ENCODE peak calls at places on chromosomes 11 and 22, in eight cellular contexts. One of them, this sample, is unnamed.

GRCh38 chr22:26983311-26983710 is 325.9 kb downstream of the MIAT start:
- DNase-seq in Caco-2: no peak
- DNase-seq in uterus: no peak
- DNase-seq in pancreas: no peak
- DNase-seq in IMR-90: no peak
- DNase-seq in SK-N-SH: no peak
- DNase-seq in AG04450: no peak
- DNase-seq in cardiac fibroblast: no peak
- DNase-seq in this sample: no peak

GRCh38 chr11:106001304-106002012 is 20.6 kb downstream of the MSANTD4 start:
- DNase-seq in pancreas: no peak
- DNase-seq in SK-N-SH: no peak
- DNase-seq in uterus: no peak
- DNase-seq in IMR-90: peak
- DNase-seq in AG04450: no peak
- DNase-seq in cardiac fibroblast: peak
- DNase-seq in Caco-2: no peak
- DNase-seq in this sample: no peak

GRCh38 chr11:2812371-2812991 is 73.1 kb downstream of the CDKN1C start:
- DNase-seq in IMR-90: no peak
- DNase-seq in cardiac fibroblast: no peak
- DNase-seq in Caco-2: no peak
- DNase-seq in uterus: peak
- DNase-seq in SK-N-SH: no peak
- DNase-seq in pancreas: peak
- DNase-seq in AG04450: no peak
- DNase-seq in this sample: no peak

GRCh38 chr22:44316393-44317162 is 3.8 kb upstream of the SHISAL1 start:
- DNase-seq in pancreas: no peak
- DNase-seq in Caco-2: no peak
- DNase-seq in AG04450: no peak
- DNase-seq in IMR-90: no peak
- DNase-seq in SK-N-SH: no peak
- DNase-seq in uterus: no peak
- DNase-seq in cardiac fibroblast: no peak
- DNase-seq in this sample: no peak

GRCh38 chr11:58928082-58928574 is 11.2 kb upstream of the GLYATL1 start:
- DNase-seq in SK-N-SH: no peak
- DNase-seq in Caco-2: no peak
- DNase-seq in IMR-90: peak
- DNase-seq in cardiac fibroblast: no peak
- DNase-seq in AG04450: no peak
- DNase-seq in pancreas: no peak
- DNase-seq in uterus: no peak
- DNase-seq in this sample: no peak

GRCh38 chr11:12110201-12110713 is at the start of gene MICAL2:
- DNase-seq in IMR-90: peak
- DNase-seq in SK-N-SH: peak
- DNase-seq in AG04450: peak
- DNase-seq in Caco-2: peak
- DNase-seq in pancreas: peak
- DNase-seq in cardiac fibroblast: peak
- DNase-seq in uterus: peak
- DNase-seq in this sample: peak

GRCh38 chr11:69559181-69559580 is 77.7 kb downstream of the LINC01488 start:
- DNase-seq in cardiac fibroblast: no peak
- DNase-seq in uterus: no peak
- DNase-seq in SK-N-SH: no peak
- DNase-seq in IMR-90: no peak
- DNase-seq in pancreas: no peak
- DNase-seq in AG04450: no peak
- DNase-seq in Caco-2: no peak
- DNase-seq in this sample: no peak

GRCh38 chr11:126152586-126152985 is 58.9 kb downstream of the RPUSD4 start:
- DNase-seq in pancreas: no peak
- DNase-seq in cardiac fibroblast: no peak
- DNase-seq in uterus: no peak
- DNase-seq in IMR-90: no peak
- DNase-seq in Caco-2: no peak
- DNase-seq in SK-N-SH: no peak
- DNase-seq in AG04450: no peak
- DNase-seq in this sample: no peak

GRCh38 chr11:121555172-121555571 is 102.4 kb upstream of the SORL1-AS1 start:
- DNase-seq in AG04450: no peak
- DNase-seq in uterus: no peak
- DNase-seq in pancreas: no peak
- DNase-seq in IMR-90: no peak
- DNase-seq in Caco-2: no peak
- DNase-seq in SK-N-SH: peak
- DNase-seq in cardiac fibroblast: no peak
- DNase-seq in this sample: no peak

GRCh38 chr11:120180571-120181445 is 30.0 kb upstream of the OAF start:
- DNase-seq in IMR-90: peak
- DNase-seq in pancreas: no peak
- DNase-seq in SK-N-SH: no peak
- DNase-seq in cardiac fibroblast: peak
- DNase-seq in Caco-2: no peak
- DNase-seq in AG04450: no peak
- DNase-seq in uterus: peak
- DNase-seq in this sample: no peak

GRCh38 chr22:44738347-44738715 is 14.0 kb upstream of the ARHGAP8 start:
- DNase-seq in pancreas: no peak
- DNase-seq in AG04450: no peak
- DNase-seq in uterus: no peak
- DNase-seq in SK-N-SH: no peak
- DNase-seq in IMR-90: peak
- DNase-seq in Caco-2: peak
- DNase-seq in cardiac fibroblast: no peak
- DNase-seq in this sample: no peak

GRCh38 chr11:134644489-134645456 is 232.7 kb upstream of the B3GAT1 start:
- DNase-seq in pancreas: no peak
- DNase-seq in IMR-90: no peak
- DNase-seq in Caco-2: no peak
- DNase-seq in uterus: no peak
- DNase-seq in cardiac fibroblast: no peak
- DNase-seq in SK-N-SH: no peak
- DNase-seq in AG04450: no peak
- DNase-seq in this sample: no peak

GRCh38 chr22:49960967-49961600 is 512 bp downstream of the PIM3 start:
- DNase-seq in cardiac fibroblast: peak
- DNase-seq in uterus: peak
- DNase-seq in Caco-2: peak
- DNase-seq in IMR-90: no peak
- DNase-seq in SK-N-SH: peak
- DNase-seq in pancreas: peak
- DNase-seq in AG04450: no peak
- DNase-seq in this sample: no peak

GRCh38 chr11:70506986-70507385 is 108.7 kb downstream of the CTTN start:
- DNase-seq in cardiac fibroblast: no peak
- DNase-seq in IMR-90: no peak
- DNase-seq in SK-N-SH: peak
- DNase-seq in AG04450: no peak
- DNase-seq in Caco-2: no peak
- DNase-seq in pancreas: peak
- DNase-seq in uterus: no peak
- DNase-seq in this sample: no peak

GRCh38 chr22:42434748-42435425 is 2.7 kb upstream of the NFAM1 start:
- DNase-seq in pancreas: no peak
- DNase-seq in IMR-90: no peak
- DNase-seq in SK-N-SH: no peak
- DNase-seq in Caco-2: no peak
- DNase-seq in uterus: no peak
- DNase-seq in cardiac fibroblast: no peak
- DNase-seq in AG04450: no peak
- DNase-seq in this sample: no peak

GRCh38 chr22:39962071-39962470 is 1.9 kb downstream of the TMA7B start:
- DNase-seq in AG04450: no peak
- DNase-seq in pancreas: no peak
- DNase-seq in cardiac fibroblast: no peak
- DNase-seq in IMR-90: no peak
- DNase-seq in SK-N-SH: no peak
- DNase-seq in Caco-2: no peak
- DNase-seq in uterus: no peak
- DNase-seq in this sample: no peak

GRCh38 chr22:19357270-19358105 is 66.0 kb upstream of the CLTCL1 start:
- DNase-seq in AG04450: peak
- DNase-seq in pancreas: no peak
- DNase-seq in IMR-90: peak
- DNase-seq in SK-N-SH: no peak
- DNase-seq in uterus: no peak
- DNase-seq in Caco-2: no peak
- DNase-seq in cardiac fibroblast: no peak
- DNase-seq in this sample: no peak

GRCh38 chr11:86202013-86202336 is 42.6 kb upstream of the EED start:
- DNase-seq in uterus: no peak
- DNase-seq in cardiac fibroblast: no peak
- DNase-seq in IMR-90: no peak
- DNase-seq in pancreas: no peak
- DNase-seq in Caco-2: no peak
- DNase-seq in AG04450: no peak
- DNase-seq in SK-N-SH: no peak
- DNase-seq in this sample: no peak
- H3K4me3 ChIP-seq in uterus: peak
- H3K4me3 ChIP-seq in cardiac fibroblast: peak
- H3K4me3 ChIP-seq in IMR-90: no peak
- H3K4me3 ChIP-seq in pancreas: no peak
- H3K4me3 ChIP-seq in Caco-2: no peak
- H3K4me3 ChIP-seq in AG04450: no peak
- H3K4me3 ChIP-seq in SK-N-SH: no peak
- H3K4me3 ChIP-seq in this sample: no peak

DNA sequence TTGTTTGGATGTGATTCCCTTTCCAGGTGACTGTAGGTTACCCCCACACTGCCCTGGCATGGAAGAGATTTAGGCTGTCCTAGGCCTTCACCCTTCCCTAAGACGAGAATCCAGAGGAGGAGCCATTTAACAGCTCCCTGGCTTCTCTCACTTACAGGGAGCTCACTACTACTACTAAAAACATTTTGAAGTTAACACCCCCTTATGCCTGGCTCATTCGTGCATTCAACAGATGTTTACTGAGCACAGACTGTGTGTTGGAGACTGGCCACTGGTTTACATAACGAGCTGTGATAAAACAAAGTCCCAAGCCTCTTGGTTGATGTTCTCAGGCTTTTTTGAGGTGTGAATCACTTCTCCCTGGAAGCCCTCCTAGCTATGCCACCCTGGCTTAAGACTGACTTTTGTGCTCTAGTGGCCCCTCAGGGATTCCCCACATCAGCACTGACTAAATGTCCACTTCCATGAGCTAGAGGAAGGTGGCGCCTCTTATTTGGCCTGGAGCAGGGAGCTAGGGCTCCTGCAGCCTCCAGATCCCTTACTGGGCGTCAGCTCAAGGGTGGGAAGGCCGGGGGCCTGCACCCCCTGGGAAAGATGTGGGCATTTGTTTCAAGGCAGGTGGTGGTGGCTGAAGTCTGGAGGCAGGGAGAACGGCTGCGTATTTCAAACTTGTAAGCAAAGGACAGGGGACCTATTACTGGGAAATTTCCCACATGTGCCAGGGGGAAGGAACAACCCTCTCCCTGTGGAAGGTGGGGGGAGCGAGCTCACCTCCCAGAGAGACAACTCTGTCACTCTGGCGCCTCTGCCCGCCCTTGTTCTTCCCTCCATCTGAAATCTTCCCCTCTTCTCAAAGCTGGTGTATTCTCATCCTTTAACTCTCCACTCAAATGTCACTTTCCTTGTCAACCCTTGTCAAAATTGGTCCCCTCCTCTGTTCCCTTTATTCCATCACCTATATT is 19.4 kb upstream of the MALAT1 start:
- DNase-seq in IMR-90: peak
- DNase-seq in AG04450: no peak
- DNase-seq in SK-N-SH: peak
- DNase-seq in Caco-2: peak
- DNase-seq in uterus: peak
- DNase-seq in pancreas: peak
- DNase-seq in cardiac fibroblast: peak
- DNase-seq in this sample: no peak
- TF ChIP-seq CTCF in IMR-90: peak
- TF ChIP-seq CTCF in AG04450: peak
- TF ChIP-seq CTCF in SK-N-SH: peak
- TF ChIP-seq CTCF in Caco-2: peak
- TF ChIP-seq CTCF in uterus: no peak
- TF ChIP-seq CTCF in pancreas: no peak
- TF ChIP-seq CTCF in cardiac fibroblast: peak
- TF ChIP-seq CTCF in this sample: peak

DNA sequence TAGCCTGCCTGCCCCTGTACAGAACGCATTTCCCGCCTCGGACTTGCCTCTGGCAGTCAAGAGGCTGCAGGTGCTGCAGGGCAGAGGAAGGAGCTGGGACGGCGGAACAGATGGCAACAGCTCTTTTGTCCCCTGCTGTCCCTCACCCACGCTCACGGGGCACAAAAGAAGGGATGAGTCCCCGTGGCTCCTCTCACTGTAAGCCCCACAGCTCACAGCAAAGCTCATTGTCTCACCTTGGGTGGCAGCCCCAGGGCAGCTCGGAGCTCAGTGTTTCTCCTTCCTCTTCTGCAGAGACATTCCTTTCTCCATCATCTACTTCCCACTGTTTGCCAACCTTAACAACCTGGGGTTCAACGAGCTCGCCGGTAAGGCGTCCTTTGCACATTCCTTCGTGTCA is 24.3 kb downstream of the SLC25A18 start:
- DNase-seq in uterus: no peak
- DNase-seq in cardiac fibroblast: no peak
- DNase-seq in Caco-2: no peak
- DNase-seq in IMR-90: no peak
- DNase-seq in SK-N-SH: no peak
- DNase-seq in AG04450: no peak
- DNase-seq in pancreas: no peak
- DNase-seq in this sample: no peak
- H3K4me3 ChIP-seq in uterus: no peak
- H3K4me3 ChIP-seq in cardiac fibroblast: no peak
- H3K4me3 ChIP-seq in Caco-2: no peak
- H3K4me3 ChIP-seq in IMR-90: no peak
- H3K4me3 ChIP-seq in SK-N-SH: no peak
- H3K4me3 ChIP-seq in AG04450: no peak
- H3K4me3 ChIP-seq in pancreas: no peak
- H3K4me3 ChIP-seq in this sample: no peak

DNA sequence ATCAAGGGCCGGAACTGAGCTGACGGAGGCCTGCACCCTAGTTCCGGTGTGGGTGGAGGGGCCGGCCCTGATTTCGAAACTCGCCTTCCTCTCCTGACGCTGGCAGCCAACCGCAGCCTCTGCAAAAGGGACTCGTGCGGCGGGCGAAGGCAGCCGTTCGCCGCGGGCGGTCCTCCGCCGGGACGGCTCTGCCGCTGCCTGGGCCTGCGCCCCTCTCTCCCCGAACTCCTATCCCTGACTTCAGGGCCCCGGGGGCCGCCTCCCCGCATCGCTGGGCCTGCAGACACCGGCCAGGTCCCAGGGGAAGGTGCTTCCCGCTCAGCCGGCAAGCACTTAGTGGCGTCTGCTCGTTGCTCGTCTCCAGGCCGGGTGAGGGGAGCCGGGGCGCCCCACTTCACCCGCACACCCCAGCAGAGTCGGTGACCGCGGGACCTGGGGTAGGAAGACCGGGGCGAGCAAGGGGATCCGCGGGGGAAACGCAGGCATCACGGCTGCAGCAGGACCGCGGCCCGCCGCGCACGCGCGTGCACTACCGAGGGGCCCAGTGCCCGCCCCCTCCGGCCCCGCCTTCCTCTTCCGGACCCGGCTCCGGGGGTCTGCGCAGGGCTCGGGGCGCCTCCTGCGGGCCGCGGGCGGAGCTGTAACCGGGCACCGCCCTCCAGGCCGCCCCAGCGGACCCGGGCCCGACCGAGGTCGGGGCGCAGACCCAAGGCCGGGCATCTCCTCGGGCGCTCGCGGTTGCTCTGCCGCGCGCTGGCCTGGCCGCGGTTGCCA is 464 bp upstream of the ANKRD13D start:
- DNase-seq in AG04450: peak
- DNase-seq in IMR-90: peak
- DNase-seq in Caco-2: peak
- DNase-seq in pancreas: peak
- DNase-seq in uterus: peak
- DNase-seq in cardiac fibroblast: peak
- DNase-seq in SK-N-SH: peak
- DNase-seq in this sample: no peak
- TF ChIP-seq CTCF in AG04450: peak
- TF ChIP-seq CTCF in IMR-90: peak
- TF ChIP-seq CTCF in Caco-2: peak
- TF ChIP-seq CTCF in pancreas: no peak
- TF ChIP-seq CTCF in uterus: peak
- TF ChIP-seq CTCF in cardiac fibroblast: no peak
- TF ChIP-seq CTCF in SK-N-SH: peak
- TF ChIP-seq CTCF in this sample: peak